ENCODE peak calls at places on chromosomes 2 and 18, in four cellular contexts. Q, M, A and K are unnamed samples.

GRCh38 chr2:228698963-228699362 is 517.5 kb upstream of the SPHKAP start:
- DNase-seq in Q (no peak), M (no peak), A (no peak), K (no peak)

GRCh38 chr2:84701880-84702279 is 179.0 kb downstream of the TRABD2A start:
- DNase-seq in Q (no peak), M (no peak), A (no peak), K (no peak)

GRCh38 chr2:206971805-206972204 is 32.5 kb downstream of the CPO start:
- DNase-seq in Q (no peak), M (no peak), A (no peak), K (no peak)

GRCh38 chr18:31555971-31556747 is 35.5 kb upstream of the TTR start:
- DNase-seq in Q (peak), M (no peak), A (peak), K (peak)

GRCh38 chr18:22403950-22404349 is 13.8 kb downstream of the CTAGE1 start:
- DNase-seq in Q (no peak), M (no peak), A (no peak), K (no peak)

GRCh38 chr2:207239222-207239674 is 73.5 kb upstream of the KLF7 start:
- DNase-seq in Q (peak), M (peak), A (no peak), K (peak)

GRCh38 chr2:222952204-222952603 is 91.4 kb downstream of the ACSL3 start:
- DNase-seq in Q (no peak), M (no peak), A (no peak), K (no peak)

GRCh38 chr18:10705786-10706185 is 180.0 kb downstream of the NAPG start:
- DNase-seq in Q (no peak), M (no peak), A (no peak), K (no peak)

GRCh38 chr2:37836711-37837110 is 88.4 kb upstream of the RMDN2 start:
- DNase-seq in Q (no peak), M (no peak), A (no peak), K (no peak)

GRCh38 chr18:38077219-38077618 is 511.6 kb upstream of the CELF4 start:
- DNase-seq in Q (peak), M (no peak), A (no peak), K (peak)

GRCh38 chr18:41038071-41038470 is 917.0 kb upstream of the PIK3C3 start:
- DNase-seq in Q (no peak), M (no peak), A (no peak), K (no peak)

GRCh38 chr2:233079473-233079877 is 19.3 kb downstream of the INPP5D start:
- DNase-seq in Q (no peak), M (peak), A (no peak), K (no peak)

GRCh38 chr2:202831241-202831997 is 40.1 kb downstream of the ICA1L start:
- DNase-seq in Q (peak), M (no peak), A (peak), K (peak)